ENCODE peak calls at places on chromosomes 4 and X, in seven cellular contexts. U is prostate gland, N is HCT116, C is breast epithelium, V is GM12878, J is upper lobe of left lung, F is K562. L is an unnamed sample.

GRCh38 chr4:176393306-176394013 is 73.7 kb downstream of the SPCS3 start:
- DNase-seq in U (no peak), C (no peak), N (no peak), F (no peak), J (no peak), V (no peak), L (no peak)

GRCh38 chr4:144644368-144645101 is 1.4 kb upstream of the HHIP start:
- DNase-seq in C (no peak), U (no peak), F (no peak), J (no peak), N (no peak), V (no peak), L (no peak)

GRCh38 chr4:13599159-13599558 is 28.4 kb downstream of the BOD1L1 start:
- DNase-seq in F (no peak), V (no peak), C (no peak), J (no peak), U (no peak), N (no peak), L (no peak)

GRCh38 chrX:6729581-6729980 is 194.7 kb upstream of the VCX3A start:
- DNase-seq in U (no peak), V (no peak), J (no peak), N (no peak), F (no peak), C (no peak), L (no peak)

GRCh38 chr4:8419222-8420041 is 21.1 kb downstream of the ACOX3 start:
- DNase-seq in V (peak), J (peak), F (no peak), N (no peak), U (no peak), C (no peak), L (no peak)

GRCh38 chr4:147731611-147732515 is at the start of gene ARHGAP10:
- DNase-seq in F (peak), U (peak), N (no peak), C (peak), J (peak), V (no peak), L (peak)

GRCh38 chr4:99968330-99968729 is 18.3 kb upstream of the H2AZ1 start:
- DNase-seq in U (no peak), C (no peak), F (no peak), N (no peak), V (no peak), J (no peak), L (no peak)

GRCh38 chrX:126550816-126551215 is 1.8 kb downstream of the DCAF12L1 start:
- DNase-seq in U (no peak), C (no peak), V (no peak), F (no peak), N (no peak), J (no peak), L (no peak)

GRCh38 chrX:16123222-16123786 is at the start of gene GRPR:
- DNase-seq in V (no peak), C (peak), J (peak), F (peak), U (peak), N (peak), L (peak)

GRCh38 chr4:155805016-155805415 is 46.2 kb downstream of the GUCY1B1 start:
- DNase-seq in C (no peak), J (no peak), N (no peak), F (no peak), U (no peak), V (no peak), L (no peak)

GRCh38 chrX:39823848-39824247 is 273.9 kb downstream of the BCOR start:
- DNase-seq in F (no peak), C (no peak), J (no peak), N (no peak), V (no peak), U (no peak), L (no peak)

GRCh38 chr4:8205749-8206611 is 6.9 kb downstream of the SH3TC1 start:
- DNase-seq in F (no peak), J (no peak), V (no peak), U (peak), C (no peak), N (no peak), L (peak)

GRCh38 chrX:117985241-117985640 is 131.4 kb downstream of the KLHL13 start:
- DNase-seq in F (no peak), N (no peak), V (no peak), J (no peak), U (no peak), C (no peak), L (no peak)

GRCh38 chrX:122583526-122583925 is 600.6 kb upstream of the GRIA3 start:
- DNase-seq in J (no peak), F (no peak), V (no peak), C (no peak), U (no peak), N (no peak), L (no peak)

DNA sequence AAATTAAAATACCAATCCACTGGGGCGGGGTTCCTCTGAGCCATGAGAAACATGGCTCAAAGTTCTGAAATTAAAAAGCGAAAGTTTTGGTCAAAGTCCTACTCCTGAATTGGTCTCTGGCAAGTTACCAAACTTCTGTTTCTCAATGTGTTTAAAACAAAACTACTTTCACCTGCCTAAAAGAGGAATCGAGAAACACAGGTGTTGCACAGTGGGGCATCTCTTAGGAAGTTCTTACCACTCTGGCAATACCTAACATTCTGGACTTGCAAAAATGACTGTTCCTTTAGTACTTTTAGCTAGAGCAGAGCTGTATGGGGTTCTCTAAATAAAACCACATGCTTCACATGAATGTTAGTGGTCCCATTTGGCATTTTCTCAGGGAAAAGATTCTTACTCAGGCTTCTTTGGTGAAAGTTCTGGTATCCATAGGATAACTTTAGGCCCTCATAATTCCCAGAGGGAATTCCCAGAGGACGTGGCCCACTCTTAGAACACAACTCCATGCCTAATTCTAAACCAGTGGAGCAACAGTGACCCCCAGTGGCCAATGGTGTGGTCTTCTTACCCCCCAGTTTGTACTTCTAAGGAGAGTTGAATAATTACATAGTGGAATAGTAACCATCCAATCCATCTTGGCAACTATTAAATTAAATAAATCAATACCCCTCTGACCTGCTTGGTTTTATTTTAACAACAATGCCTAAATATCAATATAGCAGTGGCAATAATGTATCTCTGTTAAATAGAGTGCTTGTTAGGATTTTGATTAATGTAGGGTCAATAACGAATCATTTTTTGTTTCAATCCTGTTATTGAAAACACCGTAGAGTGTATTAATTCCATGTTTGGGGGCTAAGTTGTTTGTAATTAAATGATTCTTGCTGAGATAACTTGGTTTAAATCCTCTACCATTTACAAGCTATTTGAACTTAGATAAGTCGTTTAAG is 21.9 kb downstream of the BMP3 start:
- DNase-seq in F (peak), N (peak), C (no peak), J (peak), U (peak), V (peak), L (no peak)
- TF ChIP-seq POLR2AphosphoS5 in F (no peak), N (no peak), C (no peak), J (no peak), U (no peak), V (no peak), L (no peak)

DNA sequence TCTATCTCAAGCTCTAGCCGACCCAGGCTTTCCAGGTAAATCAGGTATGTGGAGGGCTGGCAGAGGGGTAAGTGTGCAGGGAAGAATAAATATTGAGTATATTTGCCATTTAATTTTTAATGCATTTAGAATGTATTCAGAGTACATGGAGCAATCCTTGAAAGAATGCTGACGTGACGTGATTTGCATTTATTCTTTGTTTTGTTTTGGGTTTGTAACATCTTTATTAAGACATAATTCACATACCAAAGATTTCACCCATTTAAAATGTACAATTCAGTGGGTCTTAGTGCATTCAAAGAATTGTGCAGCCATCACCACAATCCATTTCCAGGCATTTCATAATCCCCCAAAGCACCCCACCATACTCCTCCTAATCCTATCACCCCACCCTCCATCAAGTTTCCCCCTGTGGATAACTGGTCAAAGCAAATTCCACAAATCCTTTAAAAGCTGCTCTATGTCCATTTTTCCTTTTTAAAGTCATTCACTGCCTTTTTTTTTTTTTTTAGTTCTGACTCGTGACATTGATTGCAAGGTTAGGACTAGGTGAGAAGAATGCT is 87.4 kb downstream of the FAM9B start:
- DNase-seq in N (no peak), F (no peak), V (no peak), C (no peak), U (no peak), J (no peak), L (no peak)
- TF ChIP-seq CTCF in N (no peak), F (no peak), V (no peak), C (no peak), U (no peak), J (no peak), L (no peak)

GRCh38 chr4:1971456-1972200 is 37.1 kb downstream of the NELFA start:
- DNase-seq in J (no peak), U (no peak), V (no peak), N (no peak), F (no peak), C (no peak), L (peak)
- TF ChIP-seq POLR2A in J (no peak), U (no peak), V (no peak), N (no peak), F (no peak), C (no peak), L (no peak)

DNA sequence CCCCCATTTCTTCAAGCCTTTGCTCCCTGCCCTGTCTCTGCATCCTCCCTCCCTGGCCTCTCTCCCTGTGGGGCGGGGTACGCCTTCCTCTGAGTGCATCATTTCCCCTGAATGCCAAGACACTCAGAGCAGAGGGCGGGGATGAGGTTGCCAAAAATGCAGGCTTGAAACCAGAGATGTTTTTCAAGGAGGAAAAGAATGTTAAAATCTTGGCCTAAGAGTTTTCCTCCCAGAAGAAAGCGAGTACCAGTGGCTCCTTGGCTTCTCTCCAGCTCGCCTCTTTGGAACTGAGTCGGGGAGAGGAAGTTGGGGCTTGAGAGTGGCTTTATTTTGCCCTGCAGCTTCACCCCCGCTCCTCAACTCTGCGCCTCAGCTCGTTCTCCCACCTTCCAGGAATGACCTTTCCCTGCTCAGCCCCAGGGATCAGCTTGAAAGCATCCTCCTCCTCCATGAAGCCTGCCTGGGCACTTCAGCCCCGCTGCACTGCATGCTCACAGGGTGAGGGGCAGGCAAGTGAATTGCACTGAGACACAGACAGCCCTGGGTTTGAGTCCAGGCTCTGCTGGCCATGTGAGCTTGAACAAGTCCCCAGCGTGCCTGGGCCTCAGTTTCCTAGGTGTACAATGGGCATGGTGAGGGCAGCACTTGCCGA is 57.5 kb upstream of the SORCS2 start:
- DNase-seq in F (no peak), N (no peak), J (peak), U (no peak), C (peak), V (no peak), L (no peak)
- TF ChIP-seq POLR2AphosphoS5 in F (no peak), N (no peak), J (no peak), U (no peak), C (no peak), V (no peak), L (no peak)

GRCh38 chrX:133249659-133250058 is 31.5 kb upstream of the TFDP3 start:
- DNase-seq in N (no peak), J (no peak), V (no peak), F (no peak), C (no peak), U (no peak), L (no peak)
- TF ChIP-seq CTCF in N (no peak), J (no peak), V (no peak), F (no peak), C (no peak), U (no peak), L (no peak)

GRCh38 chr4:44722001-44722400 is 4.4 kb downstream of the GNPDA2 start:
- DNase-seq in J (no peak), N (no peak), C (no peak), V (no peak), U (no peak), F (no peak), L (no peak)

GRCh38 chr4:44725166-44725565 is 1.2 kb downstream of the GNPDA2 start:
- DNase-seq in F (no peak), C (no peak), J (no peak), V (no peak), N (no peak), U (no peak), L (no peak)

GRCh38 chr4:44727471-44727870 is 1.1 kb upstream of the GNPDA2 start:
- DNase-seq in C (no peak), J (no peak), N (no peak), F (no peak), U (no peak), V (no peak), L (no peak)

GRCh38 chr4:44725861-44726820 is at the start of gene GNPDA2:
- DNase-seq in V (peak), J (peak), N (peak), U (peak), F (peak), C (peak), L (peak)
- TF ChIP-seq POLR2A in V (peak), J (peak), N (peak), U (peak), F (peak), C (no peak), L (no peak)

GRCh38 chr4:128468485-128468989 is 180.9 kb upstream of the PGRMC2 start:
- DNase-seq in F (peak), N (no peak), J (peak), V (no peak), C (no peak), U (peak), L (no peak)
- TF ChIP-seq POLR2AphosphoS5 in F (no peak), N (no peak), J (no peak), V (no peak), C (no peak), U (peak), L (no peak)

GRCh38 chrX:150362599-150363481 is at the start of gene MAMLD1:
- DNase-seq in V (no peak), N (peak), J (peak), U (peak), F (peak), C (peak), L (peak)
- TF ChIP-seq CTCF in V (no peak), N (no peak), J (no peak), U (no peak), F (no peak), C (no peak), L (no peak)

GRCh38 chr4:52659722-52660261 is 691 bp upstream of the USP46 start:
- DNase-seq in U (peak), J (peak), C (peak), V (no peak), N (no peak), F (peak), L (peak)

GRCh38 chr4:52658671-52659015 is 458 bp downstream of the USP46 start:
- DNase-seq in V (no peak), F (peak), N (no peak), J (no peak), U (no peak), C (no peak), L (no peak)

GRCh38 chr4:52660643-52661042 is 1.5 kb upstream of the USP46 start:
- DNase-seq in F (no peak), U (no peak), J (no peak), V (no peak), C (no peak), N (no peak), L (no peak)

GRCh38 chr4:52657630-52658501 is 1.2 kb downstream of the USP46 start:
- DNase-seq in V (no peak), C (no peak), F (no peak), N (peak), J (no peak), U (peak), L (no peak)

DNA sequence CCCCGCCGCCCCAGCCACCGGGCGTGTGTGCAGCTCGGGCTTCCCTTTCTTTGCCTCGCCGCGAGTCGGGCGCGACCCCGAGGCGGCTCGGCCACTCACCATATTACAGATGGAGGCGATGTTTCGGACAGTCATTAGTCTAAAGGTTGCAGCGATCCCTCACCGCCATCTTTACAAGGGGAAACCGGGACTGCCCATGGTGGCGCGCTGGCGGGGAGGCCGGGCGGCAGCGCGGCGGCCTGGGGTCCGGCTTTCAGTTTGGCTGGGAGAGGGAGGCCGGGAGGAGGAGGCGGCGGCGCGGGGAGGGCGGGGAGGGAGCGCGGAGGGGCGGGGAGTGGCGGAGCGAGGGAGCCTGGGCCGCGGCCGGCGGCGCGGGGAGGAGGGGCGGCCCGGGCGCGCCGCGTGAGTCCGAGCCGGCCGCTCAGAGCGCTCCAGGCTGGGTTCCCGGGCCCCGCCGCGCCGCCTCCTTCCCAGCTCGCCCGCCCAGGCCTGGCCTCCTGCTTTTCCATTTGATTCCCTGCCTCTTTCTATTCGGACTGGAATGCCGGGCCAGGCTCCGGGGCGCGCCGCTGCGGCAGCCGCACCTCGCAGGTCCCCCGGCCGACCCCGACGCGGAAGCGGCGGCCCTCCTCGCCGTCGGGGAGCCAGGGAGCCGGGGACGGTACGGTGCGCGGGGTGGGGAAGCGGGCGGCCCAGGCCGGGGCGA is at the start of gene USP46:
- DNase-seq in V (no peak), U (peak), F (peak), J (peak), C (peak), N (peak), L (peak)
- TF ChIP-seq POLR2A in V (peak), U (peak), F (peak), J (peak), C (no peak), N (peak), L (no peak)

DNA sequence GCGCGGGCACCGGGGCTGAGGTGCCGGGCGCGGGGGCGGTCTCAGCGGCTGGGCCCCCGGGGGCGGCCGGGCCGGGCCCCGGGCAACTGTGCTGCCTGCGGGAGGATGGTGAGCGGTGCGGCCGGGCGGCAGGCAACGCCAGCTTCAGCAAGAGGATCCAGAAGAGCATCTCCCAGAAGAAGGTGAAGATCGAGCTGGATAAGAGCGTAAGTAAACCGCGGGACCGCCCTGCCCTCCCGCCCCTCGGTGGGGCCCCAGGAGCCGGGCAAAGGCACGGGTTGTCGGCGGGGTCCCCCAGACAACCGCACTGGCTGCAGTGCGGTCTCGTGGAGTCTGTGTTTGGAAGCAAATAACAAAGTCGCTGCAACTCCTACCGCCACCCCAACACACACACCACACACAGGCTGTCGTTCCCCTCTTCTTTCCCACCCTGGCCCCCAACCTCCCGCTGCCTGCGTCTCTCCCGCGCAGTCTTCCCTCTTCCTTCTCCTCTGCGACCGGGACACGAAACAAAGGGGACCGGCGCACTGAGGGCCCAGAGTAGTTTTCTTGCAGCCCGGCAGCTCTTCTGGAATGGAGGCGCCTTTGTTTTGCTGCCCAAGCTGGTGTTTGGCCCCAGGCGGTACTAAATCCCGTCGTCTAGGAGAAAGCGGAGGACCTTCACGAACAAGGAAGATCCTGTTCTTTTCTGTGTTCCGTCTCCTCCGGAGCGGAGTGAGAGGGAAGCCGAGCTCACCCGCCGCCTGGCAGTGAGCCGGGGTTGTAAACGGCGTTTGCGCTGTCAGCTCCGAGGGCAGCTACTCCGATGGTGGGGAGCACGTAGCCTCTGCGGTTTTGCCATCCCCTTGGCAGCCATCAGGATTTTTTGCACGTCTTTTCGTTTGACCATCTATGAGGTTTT is 788 bp downstream of the SAP30 start:
- DNase-seq in F (peak), N (no peak), C (peak), V (no peak), U (peak), J (peak), L (peak)
- TF ChIP-seq POLR2AphosphoS5 in F (no peak), N (no peak), C (peak), V (no peak), U (peak), J (no peak), L (peak)